ENCODE peak calls at places on chromosomes 6 and 20, in five cellular contexts. O is H1, W is HepG2, I is GM12878, X is K562. P is an unnamed sample.

GRCh38 chr6:111662192-111662793 is 56.6 kb upstream of the TRAF3IP2 start:
- DNase-seq in O (no peak), W (no peak), I (no peak), X (no peak), P (no peak)

GRCh38 chr20:51183443-51183842 is 160.5 kb upstream of the KCNG1 start:
- DNase-seq in O (no peak), W (no peak), I (no peak), X (no peak), P (no peak)

GRCh38 chr6:136989591-136990578 is 54.9 kb downstream of the IL20RA start:
- DNase-seq in O (peak; percentile 76), W (no peak), I (no peak), X (no peak), P (peak; percentile 87)

GRCh38 chr6:106901062-106901461 is 73.5 kb downstream of the CD24 start:
- DNase-seq in O (no peak), W (no peak), I (no peak), X (no peak), P (no peak)

GRCh38 chr6:35248300-35248699 is 11.2 kb upstream of the ZNF76 start:
- DNase-seq in O (no peak), W (no peak), I (no peak), X (no peak), P (no peak)

GRCh38 chr6:106165885-106166485 is 79.8 kb downstream of the PRDM1 start:
- DNase-seq in O (no peak), W (peak; percentile 69), I (no peak), X (no peak), P (no peak)

GRCh38 chr6:47752801-47753200 is 29.0 kb upstream of the OPN5 start:
- DNase-seq in O (no peak), W (peak; percentile 64), I (no peak), X (no peak), P (no peak)

GRCh38 chr20:57445298-57445697 is 54.1 kb downstream of the RBM38 start:
- DNase-seq in O (no peak), W (no peak), I (no peak), X (no peak), P (no peak)

GRCh38 chr20:45328451-45328850 is 19.8 kb downstream of the SDC4 start:
- DNase-seq in O (no peak), W (no peak), I (no peak), X (no peak), P (no peak)

GRCh38 chr6:15374119-15374518 is 128.2 kb downstream of the JARID2 start:
- DNase-seq in O (no peak), W (no peak), I (no peak), X (no peak), P (no peak)

GRCh38 chr6:86888311-86888710 is 49.0 kb upstream of the HTR1E start:
- DNase-seq in O (no peak), W (no peak), I (no peak), X (no peak), P (no peak)

GRCh38 chr6:137240168-137240567 is 21.0 kb upstream of the IFNGR1 start:
- DNase-seq in O (no peak), W (peak; percentile 35), I (no peak), X (no peak), P (no peak)

GRCh38 chr20:10985536-10985935 is 311.7 kb upstream of the JAG1 start:
- DNase-seq in O (no peak), W (no peak), I (no peak), X (no peak), P (no peak)

GRCh38 chr6:140201787-140202458 is 827.5 kb upstream of the CITED2 start:
- DNase-seq in O (no peak), W (no peak), I (no peak), X (no peak), P (no peak)

GRCh38 chr6:142885182-142885867 is 59.7 kb downstream of the HIVEP2 start:
- DNase-seq in O (no peak), W (peak; percentile 84), I (peak; percentile 89), X (no peak), P (no peak)

GRCh38 chr20:48808382-48809034 is 19.3 kb downstream of the PREX1 start:
- DNase-seq in O (no peak), W (no peak), I (no peak), X (no peak), P (no peak)

GRCh38 chr6:83592770-83593394 is 80.5 kb downstream of the PRSS35 start:
- DNase-seq in O (no peak), W (peak; percentile 41), I (peak; percentile 9), X (peak; percentile 12), P (peak; percentile 22)

GRCh38 chr6:8108759-8109539 is 6.6 kb upstream of the EEF1E1 start:
- DNase-seq in O (peak; percentile 31), W (no peak), I (no peak), X (no peak), P (no peak)

GRCh38 chr6:33904050-33904827 is 100.4 kb upstream of the MLN start:
- DNase-seq in O (no peak), W (no peak), I (peak; percentile 79), X (peak; percentile 90), P (no peak)

GRCh38 chr20:60117040-60117439 is 158.8 kb downstream of the CDH26 start:
- DNase-seq in O (no peak), W (no peak), I (no peak), X (no peak), P (no peak)

GRCh38 chr20:38523697-38524096 is 51.1 kb downstream of the RALGAPB start:
- DNase-seq in O (no peak), W (no peak), I (no peak), X (no peak), P (no peak)

GRCh38 chr6:164417537-164417936 is 891.9 kb downstream of the C6orf118 start:
- DNase-seq in O (no peak), W (no peak), I (no peak), X (no peak), P (no peak)

GRCh38 chr6:167998206-167998605 is 735 bp downstream of the KIF25 start:
- DNase-seq in O (peak; percentile 16), W (no peak), I (no peak), X (no peak), P (no peak)

GRCh38 chr20:20843982-20844381 is 131.5 kb upstream of the RALGAPA2 start:
- DNase-seq in O (no peak), W (no peak), I (no peak), X (no peak), P (no peak)

GRCh38 chr20:50027611-50028105 is 44.9 kb downstream of the SNAI1 start:
- DNase-seq in O (no peak), W (no peak), I (no peak), X (peak; percentile 49), P (peak; percentile 92)

GRCh38 chr20:35091808-35092523 is 641 bp downstream of the TRPC4AP start:
- DNase-seq in O (no peak), W (peak; percentile 44), I (no peak), X (no peak), P (peak; percentile 38)

GRCh38 chr6:129955584-129955983 is 62.8 kb upstream of the L3MBTL3 start:
- DNase-seq in O (no peak), W (no peak), I (no peak), X (no peak), P (no peak)

GRCh38 chr6:15630202-15630601 is 32.6 kb downstream of the DTNBP1 start:
- DNase-seq in O (no peak), W (no peak), I (no peak), X (no peak), P (no peak)

GRCh38 chr6:11700118-11700718 is 78.4 kb downstream of the ADTRP start:
- DNase-seq in O (no peak), W (peak; percentile 56), I (no peak), X (peak; percentile 55), P (peak; percentile 50)

GRCh38 chr20:4720121-4720976 is 1.4 kb upstream of the PRND start:
- DNase-seq in O (peak; percentile 86), W (peak; percentile 93), I (peak; percentile 71), X (peak; percentile 64), P (peak; percentile 86)
- TF ChIP-seq EP300 in O (no peak), W (peak; percentile 45), I (peak; percentile 45), X (no peak), P (no peak)

DNA sequence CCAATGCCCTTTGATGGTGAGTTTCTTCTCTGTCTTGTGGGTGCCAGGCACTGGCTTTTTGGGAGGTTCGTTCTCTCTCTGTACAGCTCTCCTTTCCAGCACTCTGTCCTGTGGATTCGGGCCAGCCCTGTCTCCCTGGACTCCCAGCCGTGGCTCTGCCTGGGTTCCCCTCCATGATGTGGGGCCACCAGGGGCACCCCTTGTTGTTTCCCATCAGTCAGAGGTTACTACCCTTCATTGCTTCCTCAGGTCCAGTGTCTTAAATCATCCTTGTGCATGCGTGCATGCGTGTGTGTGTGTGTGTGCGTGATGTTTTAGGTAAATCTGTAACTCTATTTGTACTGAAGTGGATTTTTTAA is 40.5 kb downstream of the DYNLT1 start:
- DNase-seq in O (no peak), W (no peak), I (no peak), X (no peak), P (peak; percentile 44)
- TF ChIP-seq RFX5 in O (no peak), W (no peak), I (no peak), X (no peak), P (no peak)

GRCh38 chr20:19009071-19009688 is 195.6 kb downstream of the SCP2D1 start:
- DNase-seq in O (no peak), W (no peak), I (no peak), X (no peak), P (no peak)
- TF ChIP-seq POLR2AphosphoS5 in O (no peak), W (no peak), I (no peak), X (no peak), P (no peak)

DNA sequence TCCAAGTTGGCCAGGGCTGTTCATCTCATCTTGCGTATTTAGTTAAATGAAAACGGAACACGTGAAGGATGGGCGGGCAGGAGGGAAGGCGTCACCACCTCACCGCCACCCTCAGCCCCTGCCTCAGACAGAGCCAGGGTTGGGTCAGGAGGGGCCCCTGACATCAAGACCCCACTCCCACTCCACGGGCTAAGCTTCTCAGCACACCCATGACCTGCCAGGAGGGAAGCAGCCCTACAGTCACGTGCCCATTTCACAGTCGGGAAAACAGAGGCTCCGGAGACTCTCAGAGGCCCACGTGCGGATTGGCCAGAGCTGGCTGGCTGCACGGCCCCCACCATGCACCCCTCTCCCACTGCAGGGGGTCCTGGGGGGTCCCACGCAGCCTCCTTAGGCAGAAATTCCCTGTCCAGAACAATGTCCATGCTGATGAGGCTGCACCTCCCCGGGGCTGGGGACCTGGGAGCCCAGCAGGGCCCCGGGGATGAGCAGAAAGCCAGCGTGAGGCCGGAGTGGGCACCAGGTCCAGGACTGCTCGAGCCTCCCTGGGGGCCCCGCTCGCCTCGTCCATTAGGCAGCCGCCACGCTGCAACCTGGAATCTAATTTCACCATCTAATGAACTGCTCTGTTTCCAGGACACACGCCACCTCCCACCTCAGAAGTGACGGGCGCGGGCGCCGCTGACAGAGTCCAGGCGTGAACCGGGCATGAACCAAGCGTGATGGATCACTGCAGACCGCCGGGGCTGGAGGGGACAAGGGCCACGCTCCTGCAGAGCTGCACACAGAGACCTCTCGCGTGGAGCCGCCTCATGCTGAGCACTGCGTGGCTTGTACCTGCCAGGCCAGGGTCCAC is 15.8 kb downstream of the KCNQ2 start:
- DNase-seq in O (no peak), W (no peak), I (no peak), X (no peak), P (peak; percentile 95)
- TF ChIP-seq EP300 in O (no peak), W (no peak), I (no peak), X (no peak), P (peak; percentile 98)